ENCODE peak calls at places on chromosome 12, in eight cellular contexts. V is dorsolateral prefrontal cortex, I is kidney tubule cell, H is fibroblast of the aortic adventitia, W is retina, A is epithelial cell of esophagus, C is endothelial cell, Z is progenitor cell of endocrine pancreas. X is an unnamed sample.

GRCh38 chr12:113933201-113933786 is 32.8 kb downstream of the RBM19 start:
- DNase-seq in A (peak), V (peak), H (peak), Z (no peak), I (no peak), C (peak), W (peak), X (peak)

GRCh38 chr12:120980800-120981368 is 2.5 kb downstream of the HNF1A start:
- DNase-seq in Z (peak), H (no peak), I (peak), C (no peak), V (no peak), A (no peak), W (no peak), X (no peak)

GRCh38 chr12:87756111-87756510 is 273.1 kb downstream of the C12orf50 start:
- DNase-seq in Z (no peak), H (peak), A (peak), W (no peak), I (peak), V (no peak), C (no peak), X (peak)

GRCh38 chr12:105036937-105037649 is 47.2 kb downstream of the ALDH1L2 start:
- DNase-seq in V (no peak), H (no peak), W (no peak), C (no peak), A (peak), Z (no peak), I (peak), X (no peak)

GRCh38 chr12:82595946-82596345 is 90.8 kb upstream of the TMTC2 start:
- DNase-seq in A (no peak), V (no peak), I (no peak), C (no peak), H (no peak), Z (no peak), W (no peak), X (no peak)

GRCh38 chr12:16950041-16950677 is 344.2 kb upstream of the LMO3 start:
- DNase-seq in V (no peak), H (no peak), W (peak), A (no peak), I (no peak), Z (no peak), C (peak), X (no peak)

GRCh38 chr12:50636505-50636904 is 127.4 kb upstream of the ATF1 start:
- DNase-seq in H (no peak), Z (no peak), A (peak), W (peak), V (no peak), C (no peak), I (peak), X (no peak)

GRCh38 chr12:131989021-131989420 is 39.3 kb downstream of the EP400 start:
- DNase-seq in W (peak), C (no peak), V (no peak), Z (no peak), I (no peak), H (no peak), A (no peak), X (no peak)

GRCh38 chr12:106445981-106446380 is 88.4 kb downstream of the POLR3B start:
- DNase-seq in V (no peak), C (no peak), Z (no peak), W (peak), I (no peak), A (no peak), H (no peak), X (no peak)

GRCh38 chr12:90790747-90791146 is 164.2 kb downstream of the CCER1 start:
- DNase-seq in A (no peak), H (no peak), I (no peak), C (no peak), W (no peak), V (no peak), Z (no peak), X (no peak)

GRCh38 chr12:111409403-111410228 is 3.9 kb downstream of the SH2B3 start:
- DNase-seq in A (peak), Z (no peak), C (no peak), I (peak), V (no peak), H (peak), W (no peak), X (peak)

GRCh38 chr12:30822385-30823139 is 67.8 kb upstream of the CAPRIN2 start:
- DNase-seq in V (peak), C (peak), Z (peak), A (peak), H (peak), I (peak), W (peak), X (peak)

GRCh38 chr12:49231881-49232650 is 32.8 kb upstream of the TUBA1C start:
- DNase-seq in W (peak), Z (no peak), V (no peak), I (no peak), C (no peak), H (no peak), A (no peak), X (no peak)

GRCh38 chr12:53994691-53995310 is 5.2 kb upstream of the HOXC9 start:
- DNase-seq in W (no peak), V (no peak), I (peak), C (no peak), H (no peak), A (no peak), Z (no peak), X (peak)

GRCh38 chr12:22990501-22990900 is 365.5 kb downstream of the ETNK1 start:
- DNase-seq in C (no peak), W (no peak), I (no peak), A (no peak), H (no peak), V (no peak), Z (no peak), X (no peak)

GRCh38 chr12:69475237-69475984 is 5.2 kb downstream of the FRS2 start:
- DNase-seq in Z (no peak), H (peak), C (no peak), V (no peak), A (no peak), I (peak), W (peak), X (peak)

GRCh38 chr12:20549115-20549719 is 145.9 kb upstream of the SLCO1C1 start:
- DNase-seq in H (peak), C (peak), Z (no peak), W (peak), V (no peak), I (no peak), A (peak), X (peak)

GRCh38 chr12:100799770-100800169 is 5.2 kb downstream of the ANO4 start:
- DNase-seq in Z (no peak), V (peak), W (no peak), I (peak), A (peak), C (no peak), H (no peak), X (no peak)

GRCh38 chr12:105177208-105177607 is 58.8 kb downstream of the APPL2 start:
- DNase-seq in I (no peak), A (no peak), C (no peak), V (no peak), H (no peak), Z (no peak), W (no peak), X (no peak)

GRCh38 chr12:83691730-83692129 is 1005.0 kb downstream of the TMTC2 start:
- DNase-seq in V (no peak), I (no peak), W (no peak), Z (no peak), H (no peak), C (no peak), A (no peak), X (no peak)

X was measured in osteoblast.